ENCODE peak calls at places on chromosome 13, in eight cellular contexts. K is hippocampal formation; R is coronary artery; Y is H54; U is HFFc6; A is neural crest cell; Z is activated CD8-positive, alpha-beta memory T cell treated with anti-CD3 and anti-CD28 coated beads for 24 hours; G is EL. L is an unnamed sample.

GRCh38 chr13:52809310-52809769 is 39.1 kb downstream of the PCDH8 start:
- DNase-seq in K (peak), R (no peak), Y (peak), U (peak), A (peak), Z (peak), G (peak), L (peak)

GRCh38 chr13:46968450-46968849 is 71.6 kb upstream of the HTR2A start:
- DNase-seq in K (no peak), R (no peak), Y (no peak), U (no peak), A (no peak), Z (no peak), G (no peak), L (no peak)

GRCh38 chr13:110465696-110466095 is 95.8 kb downstream of the RAB20 start:
- DNase-seq in K (no peak), R (no peak), Y (no peak), U (no peak), A (no peak), Z (no peak), G (no peak), L (no peak)

GRCh38 chr13:97566907-97567306 is 132.9 kb downstream of the RAP2A start:
- DNase-seq in K (no peak), R (no peak), Y (no peak), U (no peak), A (no peak), Z (no peak), G (no peak), L (no peak)

GRCh38 chr13:83024226-83024625 is 858.0 kb downstream of the SLITRK1 start:
- DNase-seq in K (no peak), R (no peak), Y (no peak), U (no peak), A (no peak), Z (no peak), G (no peak), L (no peak)

GRCh38 chr13:94656766-94657165 is 55.1 kb downstream of the GPR180 start:
- DNase-seq in K (no peak), R (no peak), Y (peak), U (peak), A (no peak), Z (no peak), G (peak), L (no peak)

GRCh38 chr13:29362849-29363604 is 232.5 kb downstream of the SLC7A1 start:
- DNase-seq in K (peak), R (no peak), Y (peak), U (peak), A (peak), Z (peak), G (peak), L (no peak)

GRCh38 chr13:51444922-51445321 is 7.9 kb downstream of the INTS6 start:
- DNase-seq in K (peak), R (no peak), Y (no peak), U (peak), A (no peak), Z (no peak), G (peak), L (no peak)

GRCh38 chr13:48731957-48732569 is 78.3 kb downstream of the CYSLTR2 start:
- DNase-seq in K (no peak), R (no peak), Y (no peak), U (no peak), A (peak), Z (peak), G (peak), L (peak)

GRCh38 chr13:58935689-58936088 is 1228.0 kb downstream of the DIAPH3 start:
- DNase-seq in K (no peak), R (no peak), Y (no peak), U (no peak), A (no peak), Z (no peak), G (no peak), L (no peak)

GRCh38 chr13:21138561-21138960 is 37.8 kb downstream of the SKA3 start:
- DNase-seq in K (no peak), R (no peak), Y (no peak), U (no peak), A (no peak), Z (no peak), G (no peak), L (no peak)

GRCh38 chr13:29005035-29005434 is 184.9 kb downstream of the MTUS2 start:
- DNase-seq in K (no peak), R (no peak), Y (no peak), U (no peak), A (no peak), Z (no peak), G (no peak), L (no peak)

GRCh38 chr13:32824061-32824460 is 192.2 kb upstream of the KL start:
- DNase-seq in K (no peak), R (no peak), Y (no peak), U (no peak), A (no peak), Z (no peak), G (no peak), L (no peak)

GRCh38 chr13:75705395-75705794 is 69.3 kb downstream of the LMO7 start:
- DNase-seq in K (no peak), R (no peak), Y (no peak), U (peak), A (no peak), Z (no peak), G (peak), L (no peak)

GRCh38 chr13:48161530-48162179 is 66.8 kb upstream of the MED4 start:
- DNase-seq in K (no peak), R (no peak), Y (no peak), U (no peak), A (no peak), Z (no peak), G (no peak), L (peak)

GRCh38 chr13:99442273-99442895 is 58.9 kb upstream of the TM9SF2 start:
- DNase-seq in K (peak), R (no peak), Y (no peak), U (peak), A (peak), Z (no peak), G (peak), L (no peak)

GRCh38 chr13:80884031-80884785 is 543.3 kb upstream of the SPRY2 start:
- DNase-seq in K (peak), R (no peak), Y (no peak), U (no peak), A (no peak), Z (no peak), G (no peak), L (no peak)

GRCh38 chr13:93226623-93227279 is at the start of gene GPC6:
- DNase-seq in K (peak), R (no peak), Y (peak), U (peak), A (peak), Z (no peak), G (peak), L (no peak)

GRCh38 chr13:105502193-105502592 is 1033.3 kb downstream of the EFNB2 start:
- DNase-seq in K (no peak), R (no peak), Y (no peak), U (no peak), A (no peak), Z (no peak), G (no peak), L (no peak)

GRCh38 chr13:38667526-38668094 is 19.3 kb upstream of the FREM2 start:
- DNase-seq in K (no peak), R (no peak), Y (no peak), U (no peak), A (no peak), Z (no peak), G (no peak), L (no peak)

GRCh38 chr13:80299046-80299445 is 41.9 kb downstream of the SPRY2 start:
- DNase-seq in K (no peak), R (no peak), Y (no peak), U (no peak), A (no peak), Z (no peak), G (no peak), L (no peak)

GRCh38 chr13:20125129-20125782 is 35.6 kb downstream of the GJA3 start:
- DNase-seq in K (peak), R (no peak), Y (peak), U (peak), A (no peak), Z (no peak), G (peak), L (no peak)

GRCh38 chr13:110042253-110042652 is 255.9 kb upstream of the IRS2 start:
- DNase-seq in K (no peak), R (no peak), Y (no peak), U (no peak), A (no peak), Z (no peak), G (peak), L (no peak)

L was measured in substantia nigra.